ENCODE peak calls at places on chromosome 18, in eight cellular contexts. K is gastrocnemius medialis, Q is tibial nerve, E is uterus, Z is IMR-90, F is suprapubic skin, O is K562, G is body of pancreas. I is an unnamed sample.
A peak's percentile ranks its signal among the peaks of the same experiment; 100 is the strongest.

GRCh38 chr18:70037453-70038061 is 89.9 kb upstream of the CD226 start:
- DNase-seq in Z (no peak), G (no peak), O (peak; percentile 55), E (no peak), K (no peak), F (no peak), Q (no peak), I (no peak)

GRCh38 chr18:61669320-61669719 is 223.5 kb downstream of the RNF152 start:
- DNase-seq in O (no peak), K (no peak), Z (peak; percentile 89), E (no peak), Q (no peak), G (no peak), F (no peak), I (no peak)

GRCh38 chr18:80159713-80160636 is 50.9 kb downstream of the ADNP2 start:
- DNase-seq in Q (no peak), G (peak; percentile 47), K (no peak), E (no peak), Z (no peak), F (no peak), O (no peak), I (no peak)

GRCh38 chr18:59432796-59433195 is 73.7 kb upstream of the LMAN1 start:
- DNase-seq in O (no peak), K (no peak), E (no peak), F (no peak), Z (no peak), G (no peak), Q (no peak), I (no peak)

GRCh38 chr18:72948439-72948838 is 80.7 kb upstream of the NETO1 start:
- DNase-seq in O (no peak), Q (no peak), E (no peak), K (no peak), F (no peak), Z (no peak), G (no peak), I (no peak)

GRCh38 chr18:40094441-40094840 is 1860.6 kb upstream of the PIK3C3 start:
- DNase-seq in E (no peak), K (no peak), F (no peak), O (no peak), Z (no peak), Q (no peak), G (no peak), I (no peak)

GRCh38 chr18:44805176-44805575 is 124.5 kb downstream of the SETBP1 start:
- DNase-seq in Q (no peak), E (no peak), G (no peak), O (no peak), F (no peak), K (no peak), Z (no peak), I (no peak)

GRCh38 chr18:62485684-62486083 is 37.1 kb upstream of the ZCCHC2 start:
- DNase-seq in O (peak; percentile 81), Z (peak; percentile 76), E (peak; percentile 23), G (no peak), Q (no peak), F (no peak), K (no peak), I (no peak)

GRCh38 chr18:73614812-73615211 is 532.8 kb downstream of the FBXO15 start:
- DNase-seq in Z (peak; percentile 88), G (no peak), Q (no peak), K (no peak), F (no peak), E (no peak), O (no peak), I (no peak)

GRCh38 chr18:53165770-53166169 is 825.8 kb downstream of the DCC start:
- DNase-seq in K (no peak), E (no peak), G (no peak), O (no peak), Z (no peak), Q (no peak), F (no peak), I (no peak)

GRCh38 chr18:68428026-68428425 is 286.9 kb downstream of the TMX3 start:
- DNase-seq in K (no peak), Q (no peak), E (no peak), G (no peak), O (no peak), Z (peak; percentile 93), F (no peak), I (no peak)

GRCh38 chr18:62790836-62791772 is 75.8 kb downstream of the PHLPP1 start:
- DNase-seq in Z (peak; percentile 75), Q (no peak), F (no peak), E (no peak), K (no peak), G (no peak), O (no peak), I (no peak)

GRCh38 chr18:40159141-40160017 is 1795.7 kb upstream of the PIK3C3 start:
- DNase-seq in K (no peak), Z (peak; percentile 40), O (peak; percentile 13), Q (no peak), G (no peak), F (no peak), E (no peak), I (no peak)

GRCh38 chr18:2411381-2411977 is 159.8 kb downstream of the METTL4 start:
- DNase-seq in Q (no peak), Z (peak; percentile 52), K (no peak), F (no peak), G (no peak), E (no peak), O (no peak), I (no peak)

GRCh38 chr18:35999925-36000324 is 27.4 kb downstream of the RMP24 start:
- DNase-seq in E (no peak), K (no peak), G (no peak), O (no peak), F (no peak), Z (no peak), Q (no peak), I (no peak)

GRCh38 chr18:8238507-8238906 is 370.7 kb upstream of the RAB12 start:
- DNase-seq in E (no peak), K (no peak), G (no peak), Z (no peak), Q (no peak), F (no peak), O (no peak), I (no peak)

GRCh38 chr18:46169464-46169941 is 65.3 kb downstream of the HAUS1 start:
- DNase-seq in O (peak; percentile 51), Q (no peak), Z (peak; percentile 83), K (no peak), G (no peak), F (no peak), E (no peak), I (no peak)

GRCh38 chr18:46171331-46171730 is 67.1 kb downstream of the HAUS1 start:
- DNase-seq in E (no peak), F (no peak), Q (no peak), Z (no peak), O (no peak), G (no peak), K (no peak), I (no peak)

GRCh38 chr18:46179306-46179705 is 75.1 kb downstream of the HAUS1 start:
- DNase-seq in Q (no peak), E (no peak), K (no peak), G (no peak), O (no peak), F (no peak), Z (no peak), I (no peak)

GRCh38 chr18:46174317-46175039 is 70.3 kb downstream of the HAUS1 start:
- DNase-seq in K (peak; percentile 71), E (no peak), F (peak; percentile 80), O (peak; percentile 51), G (peak; percentile 34), Q (no peak), Z (peak; percentile 30), I (peak; percentile 61)

GRCh38 chr18:46173393-46174316 is 69.5 kb downstream of the HAUS1 start:
- DNase-seq in K (peak; percentile 86), Z (peak; percentile 89), F (peak; percentile 97), E (peak; percentile 83), O (peak; percentile 93), Q (peak; percentile 89), G (peak; percentile 94), I (peak; percentile 95)
- TF ChIP-seq POLR2A in K (peak; percentile 87), Z (peak; percentile 83), F (peak; percentile 71), E (peak; percentile 62), O (peak; percentile 76), Q (peak; percentile 45), G (peak; percentile 82), I (peak; percentile 71)

DNA sequence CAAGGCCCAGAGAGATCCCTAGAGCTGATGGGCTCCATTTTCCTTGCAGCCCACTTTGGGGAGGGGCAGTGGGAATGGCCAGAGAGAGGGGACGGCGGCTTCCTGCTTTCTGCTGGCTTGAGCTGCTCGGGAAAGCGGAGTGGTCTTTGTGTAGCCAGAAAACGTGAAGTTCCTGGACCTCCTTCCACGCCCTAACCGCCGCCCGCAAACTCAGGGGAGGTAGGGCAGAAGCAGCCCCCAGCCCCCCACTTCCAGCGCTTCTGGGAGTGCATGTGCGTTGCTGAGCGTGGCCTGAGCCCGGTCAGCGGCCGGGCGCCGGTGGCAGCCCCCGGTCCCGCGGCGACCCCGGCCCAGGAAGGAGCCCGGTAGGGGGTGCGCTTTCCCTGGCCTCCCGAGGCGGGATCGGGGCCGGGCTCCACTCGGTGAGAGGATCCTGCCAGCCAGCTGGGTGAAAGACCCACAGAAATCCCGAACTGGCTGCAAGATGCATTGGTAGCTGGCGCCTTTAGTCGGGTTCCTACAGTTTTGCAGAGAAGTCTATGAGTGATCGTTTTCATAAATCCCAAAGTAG is 25.3 kb upstream of the BOD1L2 start:
- DNase-seq in O (no peak), Z (no peak), G (no peak), K (no peak), Q (no peak), F (no peak), E (no peak), I (no peak)
- H3K4me3 ChIP-seq in O (peak overlapping the region; percentile 8), Z (no peak overlapping the region), G (no peak overlapping the region), K (no peak overlapping the region), Q (no peak overlapping the region), F (no peak overlapping the region), E (no peak overlapping the region), I (no peak overlapping the region)

GRCh38 chr18:26656944-26657536 is 108.7 kb upstream of the KCTD1 start:
- DNase-seq in K (no peak), Z (peak; percentile 36), Q (peak; percentile 28), E (peak; percentile 71), G (peak; percentile 82), F (peak; percentile 85), O (no peak), I (peak; percentile 86)
- TF ChIP-seq POLR2A in K (no peak), Z (no peak), Q (peak; percentile 8), E (peak; percentile 30), G (peak; percentile 80), F (no peak), O (no peak), I (peak; percentile 74)

GRCh38 chr18:13612111-13612997 is 114.0 kb downstream of the FAM210A start:
- DNase-seq in E (no peak), K (no peak), F (no peak), Q (no peak), O (no peak), G (no peak), Z (no peak), I (no peak)

GRCh38 chr18:13613591-13614317 is 112.6 kb downstream of the FAM210A start:
- DNase-seq in F (no peak), O (no peak), G (no peak), K (no peak), Z (no peak), Q (no peak), E (no peak), I (no peak)

GRCh38 chr18:13614318-13614643 is 112.1 kb downstream of the FAM210A start:
- DNase-seq in Q (no peak), K (no peak), O (no peak), Z (no peak), G (no peak), F (no peak), E (no peak), I (no peak)

GRCh38 chr18:13611616-13612110 is 114.7 kb downstream of the FAM210A start:
- DNase-seq in G (peak; percentile 32), O (no peak), Z (peak; percentile 9), K (no peak), E (no peak), F (no peak), Q (no peak), I (no peak)

GRCh38 chr18:13613099-13613498 is 113.3 kb downstream of the FAM210A start:
- DNase-seq in E (no peak), F (no peak), K (no peak), O (no peak), G (no peak), Z (no peak), Q (no peak), I (no peak)
- H3K4me3 ChIP-seq in E (no peak overlapping the region), F (no peak overlapping the region), K (no peak overlapping the region), O (no peak overlapping the region), G (no peak overlapping the region), Z (no peak overlapping the region), Q (no peak overlapping the region), I (no peak overlapping the region)

I was measured in right lobe of liver.